ENCODE peak calls at places on chromosomes 11 and 22, in five cellular contexts. One of them, this sample, is unnamed.

GRCh38 chr22:28514314-28514713 is 165.3 kb downstream of the TTC28 start:
- DNase-seq in Kasumi-1: no peak
- DNase-seq in stimulated activated effector memory CD8-positive, alpha-beta T cell treated with anti-CD3 and anti-CD28 coated beads, Interleukin-12 subunit alpha, Interleukin-12 subunit beta, amount 100 ng/mL, for 72 hours: no peak
- DNase-seq in NCI-H1417: no peak
- DNase-seq in retina: no peak
- DNase-seq in this sample: no peak

GRCh38 chr11:17972987-17973386 is 39.9 kb downstream of the SERGEF start:
- DNase-seq in Kasumi-1: peak; percentile 16
- DNase-seq in stimulated activated effector memory CD8-positive, alpha-beta T cell treated with anti-CD3 and anti-CD28 coated beads, Interleukin-12 subunit alpha, Interleukin-12 subunit beta, amount 100 ng/mL, for 72 hours: no peak
- DNase-seq in NCI-H1417: peak; percentile 21
- DNase-seq in retina: peak; percentile 58
- DNase-seq in this sample: peak; percentile 78

GRCh38 chr11:121567988-121568387 is 115.2 kb upstream of the SORL1-AS1 start:
- DNase-seq in Kasumi-1: no peak
- DNase-seq in stimulated activated effector memory CD8-positive, alpha-beta T cell treated with anti-CD3 and anti-CD28 coated beads, Interleukin-12 subunit alpha, Interleukin-12 subunit beta, amount 100 ng/mL, for 72 hours: no peak
- DNase-seq in NCI-H1417: no peak
- DNase-seq in retina: no peak
- DNase-seq in this sample: no peak

GRCh38 chr11:70230151-70230839 is 27.2 kb downstream of the FADD start:
- DNase-seq in Kasumi-1: no peak
- DNase-seq in stimulated activated effector memory CD8-positive, alpha-beta T cell treated with anti-CD3 and anti-CD28 coated beads, Interleukin-12 subunit alpha, Interleukin-12 subunit beta, amount 100 ng/mL, for 72 hours: no peak
- DNase-seq in NCI-H1417: no peak
- DNase-seq in retina: no peak
- DNase-seq in this sample: no peak

GRCh38 chr11:20303451-20303965 is 60.0 kb upstream of the HTATIP2 start:
- DNase-seq in Kasumi-1: no peak
- DNase-seq in stimulated activated effector memory CD8-positive, alpha-beta T cell treated with anti-CD3 and anti-CD28 coated beads, Interleukin-12 subunit alpha, Interleukin-12 subunit beta, amount 100 ng/mL, for 72 hours: no peak
- DNase-seq in NCI-H1417: no peak
- DNase-seq in retina: no peak
- DNase-seq in this sample: no peak

GRCh38 chr11:118104491-118104890 is 17.7 kb upstream of the SMIM35 start:
- DNase-seq in Kasumi-1: no peak
- DNase-seq in stimulated activated effector memory CD8-positive, alpha-beta T cell treated with anti-CD3 and anti-CD28 coated beads, Interleukin-12 subunit alpha, Interleukin-12 subunit beta, amount 100 ng/mL, for 72 hours: no peak
- DNase-seq in NCI-H1417: no peak
- DNase-seq in retina: no peak
- DNase-seq in this sample: no peak

GRCh38 chr22:37244114-37244921 is at the start of gene RAC2:
- DNase-seq in Kasumi-1: peak; percentile 96
- DNase-seq in stimulated activated effector memory CD8-positive, alpha-beta T cell treated with anti-CD3 and anti-CD28 coated beads, Interleukin-12 subunit alpha, Interleukin-12 subunit beta, amount 100 ng/mL, for 72 hours: peak; percentile 60
- DNase-seq in NCI-H1417: peak; percentile 15
- DNase-seq in retina: no peak
- DNase-seq in this sample: no peak

GRCh38 chr11:31106963-31107576 is 262.5 kb downstream of the DCDC1 start:
- DNase-seq in Kasumi-1: peak; percentile 76
- DNase-seq in stimulated activated effector memory CD8-positive, alpha-beta T cell treated with anti-CD3 and anti-CD28 coated beads, Interleukin-12 subunit alpha, Interleukin-12 subunit beta, amount 100 ng/mL, for 72 hours: peak; percentile 2
- DNase-seq in NCI-H1417: peak; percentile 91
- DNase-seq in retina: peak; percentile 90
- DNase-seq in this sample: peak; percentile 5

GRCh38 chr11:95884364-95884763 is 39.5 kb downstream of the MTMR2 start:
- DNase-seq in Kasumi-1: no peak
- DNase-seq in stimulated activated effector memory CD8-positive, alpha-beta T cell treated with anti-CD3 and anti-CD28 coated beads, Interleukin-12 subunit alpha, Interleukin-12 subunit beta, amount 100 ng/mL, for 72 hours: no peak
- DNase-seq in NCI-H1417: no peak
- DNase-seq in retina: no peak
- DNase-seq in this sample: no peak

GRCh38 chr11:72519220-72519881 is 85.0 kb upstream of the CLPB start:
- DNase-seq in Kasumi-1: no peak
- DNase-seq in stimulated activated effector memory CD8-positive, alpha-beta T cell treated with anti-CD3 and anti-CD28 coated beads, Interleukin-12 subunit alpha, Interleukin-12 subunit beta, amount 100 ng/mL, for 72 hours: no peak
- DNase-seq in NCI-H1417: no peak
- DNase-seq in retina: no peak
- DNase-seq in this sample: no peak

GRCh38 chr11:108218455-108218854 is 4.0 kb downstream of the NPAT start:
- DNase-seq in Kasumi-1: no peak
- DNase-seq in stimulated activated effector memory CD8-positive, alpha-beta T cell treated with anti-CD3 and anti-CD28 coated beads, Interleukin-12 subunit alpha, Interleukin-12 subunit beta, amount 100 ng/mL, for 72 hours: no peak
- DNase-seq in NCI-H1417: no peak
- DNase-seq in retina: no peak
- DNase-seq in this sample: no peak

GRCh38 chr11:45984192-45984591 is 61.7 kb downstream of the LARGE2 start:
- DNase-seq in Kasumi-1: no peak
- DNase-seq in stimulated activated effector memory CD8-positive, alpha-beta T cell treated with anti-CD3 and anti-CD28 coated beads, Interleukin-12 subunit alpha, Interleukin-12 subunit beta, amount 100 ng/mL, for 72 hours: no peak
- DNase-seq in NCI-H1417: peak; percentile 6
- DNase-seq in retina: peak; percentile 46
- DNase-seq in this sample: no peak

GRCh38 chr22:37627545-37627944 is 11.9 kb upstream of the SH3BP1 start:
- DNase-seq in Kasumi-1: peak; percentile 68
- DNase-seq in stimulated activated effector memory CD8-positive, alpha-beta T cell treated with anti-CD3 and anti-CD28 coated beads, Interleukin-12 subunit alpha, Interleukin-12 subunit beta, amount 100 ng/mL, for 72 hours: no peak
- DNase-seq in NCI-H1417: no peak
- DNase-seq in retina: no peak
- DNase-seq in this sample: no peak

GRCh38 chr11:36015806-36016205 is 71.9 kb downstream of the LDLRAD3 start:
- DNase-seq in Kasumi-1: no peak
- DNase-seq in stimulated activated effector memory CD8-positive, alpha-beta T cell treated with anti-CD3 and anti-CD28 coated beads, Interleukin-12 subunit alpha, Interleukin-12 subunit beta, amount 100 ng/mL, for 72 hours: no peak
- DNase-seq in NCI-H1417: no peak
- DNase-seq in retina: no peak
- DNase-seq in this sample: no peak

GRCh38 chr11:20156876-20157613 is 3.2 kb downstream of the DBX1 start:
- DNase-seq in Kasumi-1: no peak
- DNase-seq in stimulated activated effector memory CD8-positive, alpha-beta T cell treated with anti-CD3 and anti-CD28 coated beads, Interleukin-12 subunit alpha, Interleukin-12 subunit beta, amount 100 ng/mL, for 72 hours: no peak
- DNase-seq in NCI-H1417: no peak
- DNase-seq in retina: peak; percentile 28
- DNase-seq in this sample: no peak

GRCh38 chr11:22558638-22559037 is 67.0 kb downstream of the FANCF start:
- DNase-seq in Kasumi-1: no peak
- DNase-seq in stimulated activated effector memory CD8-positive, alpha-beta T cell treated with anti-CD3 and anti-CD28 coated beads, Interleukin-12 subunit alpha, Interleukin-12 subunit beta, amount 100 ng/mL, for 72 hours: no peak
- DNase-seq in NCI-H1417: peak; percentile 56
- DNase-seq in retina: peak; percentile 63
- DNase-seq in this sample: peak; percentile 5

GRCh38 chr11:45405916-45406670 is 120.0 kb upstream of the SYT13 start:
- DNase-seq in Kasumi-1: peak; percentile 24
- DNase-seq in stimulated activated effector memory CD8-positive, alpha-beta T cell treated with anti-CD3 and anti-CD28 coated beads, Interleukin-12 subunit alpha, Interleukin-12 subunit beta, amount 100 ng/mL, for 72 hours: no peak
- DNase-seq in NCI-H1417: peak; percentile 23
- DNase-seq in retina: no peak
- DNase-seq in this sample: no peak

GRCh38 chr11:4093519-4094347 is 866 bp upstream of the RRM1 start:
- DNase-seq in Kasumi-1: peak; percentile 34
- DNase-seq in stimulated activated effector memory CD8-positive, alpha-beta T cell treated with anti-CD3 and anti-CD28 coated beads, Interleukin-12 subunit alpha, Interleukin-12 subunit beta, amount 100 ng/mL, for 72 hours: no peak
- DNase-seq in NCI-H1417: no peak
- DNase-seq in retina: no peak
- DNase-seq in this sample: peak; percentile 26

GRCh38 chr11:86594746-86595145 is 77.7 kb downstream of the ME3 start:
- DNase-seq in Kasumi-1: no peak
- DNase-seq in stimulated activated effector memory CD8-positive, alpha-beta T cell treated with anti-CD3 and anti-CD28 coated beads, Interleukin-12 subunit alpha, Interleukin-12 subunit beta, amount 100 ng/mL, for 72 hours: no peak
- DNase-seq in NCI-H1417: peak; percentile 16
- DNase-seq in retina: no peak
- DNase-seq in this sample: no peak

GRCh38 chr11:44940424-44940823 is 10.3 kb downstream of the TP53I11 start:
- DNase-seq in Kasumi-1: no peak
- DNase-seq in stimulated activated effector memory CD8-positive, alpha-beta T cell treated with anti-CD3 and anti-CD28 coated beads, Interleukin-12 subunit alpha, Interleukin-12 subunit beta, amount 100 ng/mL, for 72 hours: no peak
- DNase-seq in NCI-H1417: no peak
- DNase-seq in retina: no peak
- DNase-seq in this sample: no peak

GRCh38 chr11:120229451-120230424 is 10.2 kb upstream of the POU2F3 start:
- DNase-seq in Kasumi-1: peak; percentile 63
- DNase-seq in stimulated activated effector memory CD8-positive, alpha-beta T cell treated with anti-CD3 and anti-CD28 coated beads, Interleukin-12 subunit alpha, Interleukin-12 subunit beta, amount 100 ng/mL, for 72 hours: no peak
- DNase-seq in NCI-H1417: peak; percentile 52
- DNase-seq in retina: peak; percentile 68
- DNase-seq in this sample: no peak

GRCh38 chr11:46422588-46422987 is 31.0 kb upstream of the CHRM4 start:
- DNase-seq in Kasumi-1: no peak
- DNase-seq in stimulated activated effector memory CD8-positive, alpha-beta T cell treated with anti-CD3 and anti-CD28 coated beads, Interleukin-12 subunit alpha, Interleukin-12 subunit beta, amount 100 ng/mL, for 72 hours: no peak
- DNase-seq in NCI-H1417: no peak
- DNase-seq in retina: no peak
- DNase-seq in this sample: no peak

GRCh38 chr11:106424111-106424510 is 346.6 kb downstream of the AASDHPPT start:
- DNase-seq in Kasumi-1: no peak
- DNase-seq in stimulated activated effector memory CD8-positive, alpha-beta T cell treated with anti-CD3 and anti-CD28 coated beads, Interleukin-12 subunit alpha, Interleukin-12 subunit beta, amount 100 ng/mL, for 72 hours: no peak
- DNase-seq in NCI-H1417: no peak
- DNase-seq in retina: no peak
- DNase-seq in this sample: peak; percentile 10

GRCh38 chr22:21982338-21982965 is at the start of gene TOP3B:
- DNase-seq in Kasumi-1: peak; percentile 78
- DNase-seq in stimulated activated effector memory CD8-positive, alpha-beta T cell treated with anti-CD3 and anti-CD28 coated beads, Interleukin-12 subunit alpha, Interleukin-12 subunit beta, amount 100 ng/mL, for 72 hours: peak; percentile 84
- DNase-seq in NCI-H1417: peak; percentile 75
- DNase-seq in retina: peak; percentile 92
- DNase-seq in this sample: peak; percentile 90

GRCh38 chr11:74453373-74453975 is 13.9 kb downstream of the KCNE3 start:
- DNase-seq in Kasumi-1: peak; percentile 72
- DNase-seq in stimulated activated effector memory CD8-positive, alpha-beta T cell treated with anti-CD3 and anti-CD28 coated beads, Interleukin-12 subunit alpha, Interleukin-12 subunit beta, amount 100 ng/mL, for 72 hours: peak; percentile 42
- DNase-seq in NCI-H1417: peak; percentile 84
- DNase-seq in retina: peak; percentile 47
- DNase-seq in this sample: peak; percentile 78

GRCh38 chr22:21632237-21632895 is at the start of gene CCDC116:
- DNase-seq in Kasumi-1: peak; percentile 90
- DNase-seq in stimulated activated effector memory CD8-positive, alpha-beta T cell treated with anti-CD3 and anti-CD28 coated beads, Interleukin-12 subunit alpha, Interleukin-12 subunit beta, amount 100 ng/mL, for 72 hours: peak; percentile 59
- DNase-seq in NCI-H1417: peak; percentile 2
- DNase-seq in retina: no peak
- DNase-seq in this sample: no peak

GRCh38 chr11:9922806-9923205 is 258.9 kb downstream of the SWAP70 start:
- DNase-seq in Kasumi-1: no peak
- DNase-seq in stimulated activated effector memory CD8-positive, alpha-beta T cell treated with anti-CD3 and anti-CD28 coated beads, Interleukin-12 subunit alpha, Interleukin-12 subunit beta, amount 100 ng/mL, for 72 hours: no peak
- DNase-seq in NCI-H1417: no peak
- DNase-seq in retina: no peak
- DNase-seq in this sample: no peak

GRCh38 chr11:131038597-131038996 is 122.3 kb upstream of the SNX19 start:
- DNase-seq in Kasumi-1: no peak
- DNase-seq in stimulated activated effector memory CD8-positive, alpha-beta T cell treated with anti-CD3 and anti-CD28 coated beads, Interleukin-12 subunit alpha, Interleukin-12 subunit beta, amount 100 ng/mL, for 72 hours: no peak
- DNase-seq in NCI-H1417: peak; percentile 23
- DNase-seq in retina: no peak
- DNase-seq in this sample: no peak

GRCh38 chr22:25745341-25746011 is 3.5 kb downstream of the MYO18B start:
- DNase-seq in Kasumi-1: no peak
- DNase-seq in stimulated activated effector memory CD8-positive, alpha-beta T cell treated with anti-CD3 and anti-CD28 coated beads, Interleukin-12 subunit alpha, Interleukin-12 subunit beta, amount 100 ng/mL, for 72 hours: no peak
- DNase-seq in NCI-H1417: no peak
- DNase-seq in retina: no peak
- DNase-seq in this sample: no peak

GRCh38 chr11:77406396-77406795 is 67.5 kb downstream of the PAK1 start:
- DNase-seq in Kasumi-1: no peak
- DNase-seq in stimulated activated effector memory CD8-positive, alpha-beta T cell treated with anti-CD3 and anti-CD28 coated beads, Interleukin-12 subunit alpha, Interleukin-12 subunit beta, amount 100 ng/mL, for 72 hours: no peak
- DNase-seq in NCI-H1417: peak; percentile 60
- DNase-seq in retina: no peak
- DNase-seq in this sample: no peak

GRCh38 chr22:27241430-27242110 is 560.0 kb downstream of the MN1 start:
- DNase-seq in Kasumi-1: no peak
- DNase-seq in stimulated activated effector memory CD8-positive, alpha-beta T cell treated with anti-CD3 and anti-CD28 coated beads, Interleukin-12 subunit alpha, Interleukin-12 subunit beta, amount 100 ng/mL, for 72 hours: no peak
- DNase-seq in NCI-H1417: no peak
- DNase-seq in retina: peak; percentile 79
- DNase-seq in this sample: peak; percentile 22

GRCh38 chr11:27703453-27703852 is 3.2 kb upstream of the BDNF start:
- DNase-seq in Kasumi-1: no peak
- DNase-seq in stimulated activated effector memory CD8-positive, alpha-beta T cell treated with anti-CD3 and anti-CD28 coated beads, Interleukin-12 subunit alpha, Interleukin-12 subunit beta, amount 100 ng/mL, for 72 hours: no peak
- DNase-seq in NCI-H1417: no peak
- DNase-seq in retina: no peak
- DNase-seq in this sample: peak; percentile 27

GRCh38 chr22:27107824-27108223 is 450.4 kb downstream of the MIAT start:
- DNase-seq in Kasumi-1: no peak
- DNase-seq in stimulated activated effector memory CD8-positive, alpha-beta T cell treated with anti-CD3 and anti-CD28 coated beads, Interleukin-12 subunit alpha, Interleukin-12 subunit beta, amount 100 ng/mL, for 72 hours: no peak
- DNase-seq in NCI-H1417: no peak
- DNase-seq in retina: no peak
- DNase-seq in this sample: peak; percentile 78